ENCODE peak calls at places on chromosomes 4 and X, in eight cellular contexts. I is left ventricle myocardium inferior; S is CD4-positive, alpha-beta memory T cell; W is upper lobe of right lung; V is GM23338; U is sigmoid colon; K is stomach; H is psoas muscle. Z is an unnamed sample. For H3K4me1, the result is how much of the 10 kb centered on the place peaks cover.

GRCh38 chr4:1305781-1306455 is 16.2 kb downstream of the MAEA start:
- DNase-seq in I (no peak), S (no peak), W (no peak), V (no peak), U (no peak), K (no peak), H (no peak), Z (no peak)

GRCh38 chrX:153642313-153642654 is 4.7 kb upstream of the DUSP9 start:
- DNase-seq in I (no peak), S (no peak), W (peak), V (peak), U (no peak), K (no peak), H (no peak), Z (peak)

GRCh38 chr4:20323991-20324390 is 72.3 kb downstream of the SLIT2 start:
- DNase-seq in I (no peak), S (no peak), W (no peak), V (no peak), U (no peak), K (no peak), H (no peak), Z (no peak)

GRCh38 chr4:63619771-63620170 is 789.5 kb downstream of the TECRL start:
- DNase-seq in I (no peak), S (no peak), W (no peak), V (no peak), U (no peak), K (no peak), H (no peak), Z (no peak)

GRCh38 chrX:38304010-38304409 is 23.3 kb downstream of the RPGR start:
- DNase-seq in I (no peak), S (no peak), W (no peak), V (peak), U (no peak), K (no peak), H (no peak), Z (no peak)

GRCh38 chrX:17174671-17175070 is 200.3 kb upstream of the NHS start:
- DNase-seq in I (peak), S (no peak), W (no peak), V (no peak), U (no peak), K (no peak), H (peak), Z (no peak)

GRCh38 chr4:19010766-19011165 is 989.2 kb upstream of the LCORL start:
- DNase-seq in I (no peak), S (no peak), W (no peak), V (peak), U (no peak), K (no peak), H (no peak), Z (no peak)

GRCh38 chr4:16123356-16124084 is 39.7 kb upstream of the PROM1 start:
- DNase-seq in I (no peak), S (no peak), W (no peak), V (no peak), U (no peak), K (peak), H (no peak), Z (no peak)

GRCh38 chrX:2774776-2775175 is 22.9 kb downstream of the XG start:
- DNase-seq in I (no peak), S (no peak), W (no peak), V (no peak), U (no peak), K (no peak), H (no peak), Z (no peak)

GRCh38 chr4:123343400-123344060 is 53.1 kb upstream of the SPRY1 start:
- DNase-seq in I (no peak), S (no peak), W (no peak), V (no peak), U (no peak), K (no peak), H (no peak), Z (no peak)

GRCh38 chr4:828641-829271 is 2.8 kb upstream of the CPLX1 start:
- DNase-seq in I (peak), S (no peak), W (peak), V (peak), U (peak), K (peak), H (peak), Z (peak)

GRCh38 chr4:10032625-10033024 is 11.3 kb upstream of the SLC2A9 start:
- DNase-seq in I (no peak), S (no peak), W (no peak), V (no peak), U (no peak), K (no peak), H (no peak), Z (no peak)

GRCh38 chr4:29711226-29711625 is 1008.9 kb upstream of the PCDH7 start:
- DNase-seq in I (no peak), S (no peak), W (no peak), V (no peak), U (no peak), K (no peak), H (no peak), Z (no peak)

GRCh38 chr4:117777721-117778120 is 256.6 kb upstream of the NDST3 start:
- DNase-seq in I (no peak), S (no peak), W (no peak), V (no peak), U (no peak), K (no peak), H (no peak), Z (no peak)

GRCh38 chr4:176134670-176135069 is 60.7 kb downstream of the SPATA4 start:
- DNase-seq in I (no peak), S (no peak), W (no peak), V (no peak), U (no peak), K (no peak), H (no peak), Z (no peak)

GRCh38 chr4:59380841-59381366 is 1819.2 kb upstream of the ADGRL3 start:
- DNase-seq in I (no peak), S (no peak), W (no peak), V (no peak), U (no peak), K (no peak), H (no peak), Z (no peak)

GRCh38 chrX:33045882-33046281 is 165.5 kb downstream of the DMD start:
- DNase-seq in I (no peak), S (no peak), W (no peak), V (no peak), U (no peak), K (no peak), H (no peak), Z (no peak)

GRCh38 chrX:135410861-135411627 is 10.7 kb upstream of the SMIM10L2A start:
- DNase-seq in I (no peak), S (no peak), W (no peak), V (no peak), U (no peak), K (no peak), H (no peak), Z (no peak)

GRCh38 chrX:66110112-66110511 is 53.9 kb upstream of the HEPH start:
- DNase-seq in I (no peak), S (peak), W (no peak), V (peak), U (no peak), K (no peak), H (no peak), Z (no peak)

GRCh38 chr4:151489462-151490203 is 80.7 kb downstream of the FHIP1A start:
- DNase-seq in I (no peak), S (no peak), W (peak), V (peak), U (no peak), K (no peak), H (no peak), Z (no peak)

GRCh38 chrX:83829874-83830273 is 31.1 kb upstream of the CYLC1 start:
- DNase-seq in I (no peak), S (no peak), W (no peak), V (no peak), U (no peak), K (no peak), H (no peak), Z (no peak)

GRCh38 chr4:172547724-172548123 is 620.9 kb upstream of the GALNT7 start:
- DNase-seq in I (no peak), S (no peak), W (no peak), V (no peak), U (no peak), K (no peak), H (no peak), Z (no peak)

GRCh38 chr4:37388672-37389368 is 144.3 kb downstream of the NWD2 start:
- DNase-seq in I (no peak), S (no peak), W (no peak), V (peak), U (no peak), K (no peak), H (no peak), Z (no peak)

GRCh38 chr4:137532869-137533236 is 559 bp upstream of the PCDH18 start:
- DNase-seq in I (no peak), S (no peak), W (no peak), V (peak), U (no peak), K (no peak), H (no peak), Z (no peak)

GRCh38 chr4:83054928-83055327 is 19.9 kb downstream of the COPS4 start:
- DNase-seq in I (no peak), S (peak), W (no peak), V (no peak), U (no peak), K (no peak), H (no peak), Z (no peak)

GRCh38 chr4:122619583-122619982 is 1.3 kb downstream of the IL21 start:
- DNase-seq in I (no peak), S (no peak), W (no peak), V (no peak), U (no peak), K (no peak), H (no peak), Z (no peak)

GRCh38 chrX:1134156-1134555 is 78.3 kb downstream of the CRLF2 start:
- DNase-seq in I (no peak), S (no peak), W (no peak), V (no peak), U (peak), K (no peak), H (no peak), Z (peak)

GRCh38 chr4:172740434-172740833 is 428.2 kb upstream of the GALNT7 start:
- DNase-seq in I (no peak), S (no peak), W (no peak), V (no peak), U (no peak), K (no peak), H (no peak), Z (no peak)

GRCh38 chr4:38111024-38111423 is 150.8 kb downstream of the PTTG2 start:
- DNase-seq in I (no peak), S (no peak), W (no peak), V (no peak), U (no peak), K (no peak), H (no peak), Z (no peak)

GRCh38 chr4:185965456-185966384 is 103.2 kb upstream of the TLR3 start:
- DNase-seq in I (no peak), S (no peak), W (no peak), V (no peak), U (no peak), K (no peak), H (no peak), Z (no peak)

GRCh38 chrX:54182194-54182863 is 725 bp downstream of the FAM120C start:
- DNase-seq in I (peak), S (peak), W (peak), V (peak), U (peak), K (peak), H (peak), Z (peak)

GRCh38 chr4:89316931-89317366 is 9.3 kb upstream of the GPRIN3 start:
- DNase-seq in I (no peak), S (peak), W (no peak), V (no peak), U (no peak), K (no peak), H (no peak), Z (no peak)

GRCh38 chr4:173735055-173735454 is 205.0 kb upstream of the HAND2 start:
- DNase-seq in I (no peak), S (no peak), W (no peak), V (no peak), U (no peak), K (no peak), H (no peak), Z (no peak)

GRCh38 chr4:651884-652642 is 22.0 kb downstream of the ATP5ME start:
- DNase-seq in I (no peak), S (no peak), W (no peak), V (no peak), U (no peak), K (no peak), H (no peak), Z (no peak)

GRCh38 chr4:179307297-179308136 is 1865.3 kb upstream of the AGA start:
- DNase-seq in I (no peak), S (peak), W (no peak), V (peak), U (no peak), K (no peak), H (no peak), Z (peak)

GRCh38 chrX:9510366-9510765 is 45.5 kb downstream of the TBL1X start:
- DNase-seq in I (no peak), S (no peak), W (no peak), V (no peak), U (no peak), K (no peak), H (no peak), Z (no peak)

GRCh38 chr4:173040200-173040599 is 128.4 kb upstream of the GALNT7 start:
- DNase-seq in I (no peak), S (no peak), W (no peak), V (no peak), U (no peak), K (no peak), H (no peak), Z (no peak)

GRCh38 chr4:6001965-6002833 is 16.0 kb downstream of the C4orf50 start:
- DNase-seq in I (no peak), S (no peak), W (peak), V (no peak), U (no peak), K (no peak), H (no peak), Z (no peak)

GRCh38 chr4:155529197-155529596 is 137.5 kb upstream of the GUCY1A1 start:
- DNase-seq in I (no peak), S (no peak), W (no peak), V (peak), U (no peak), K (no peak), H (no peak), Z (no peak)

DNA sequence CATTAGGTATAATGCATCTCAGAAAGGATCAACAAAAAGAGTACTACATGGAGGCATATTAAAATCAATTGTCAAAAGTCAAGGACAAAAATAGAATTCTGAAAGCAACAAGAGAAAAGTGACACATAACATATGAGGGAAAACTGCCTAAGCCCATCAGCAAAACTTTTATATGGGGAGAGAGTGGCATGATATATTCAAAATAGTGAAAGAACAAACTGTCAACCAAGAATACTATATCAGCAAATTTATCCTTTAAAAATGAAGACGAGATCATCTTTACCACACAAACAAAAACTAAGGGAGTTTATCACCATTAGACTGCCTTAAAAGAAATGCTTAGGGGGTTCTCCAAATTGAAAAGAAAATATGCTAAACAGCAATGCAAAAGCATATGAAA is 86.4 kb upstream of the CHRDL1 start:
- DNase-seq in I (no peak), S (no peak), W (no peak), V (no peak), U (no peak), K (no peak), H (no peak), Z (no peak)
- H3K27ac ChIP-seq in I (no peak), S (no peak), W (no peak), V (no peak), U (no peak), K (no peak), H (no peak), Z (no peak)

GRCh38 chr4:168848112-168848511 is 161.9 kb downstream of the CBR4 start:
- DNase-seq in I (no peak), S (no peak), W (no peak), V (no peak), U (peak), K (no peak), H (no peak), Z (no peak)
- H3K4me1 ChIP-seq in I (half or more), S (under half), W (under half), V (half or more), U (under half), K (under half), H (half or more), Z (under half)

DNA sequence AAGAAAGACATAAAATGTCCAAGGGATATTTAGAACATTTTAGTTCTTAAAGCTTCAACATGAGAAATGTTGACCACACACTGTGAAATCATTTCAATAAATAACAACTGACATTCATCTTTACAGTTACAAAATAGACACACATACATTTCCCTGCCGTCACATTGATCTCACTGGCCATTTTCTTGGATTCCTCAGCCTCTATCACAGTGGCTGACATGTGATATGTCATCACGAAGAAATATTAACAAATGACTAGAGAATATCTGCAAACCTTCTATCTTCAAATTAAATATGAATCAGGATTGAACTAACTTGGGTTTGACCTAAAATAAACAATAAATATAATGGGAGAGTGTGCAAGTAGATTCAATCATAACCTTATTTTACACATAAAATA is 1.8 kb downstream of the CXCL2 start:
- DNase-seq in I (no peak), S (no peak), W (no peak), V (no peak), U (no peak), K (no peak), H (no peak), Z (no peak)
- H3K4me3 ChIP-seq in I (peak), S (no peak), W (peak), V (no peak), U (no peak), K (no peak), H (peak), Z (peak)

DNA sequence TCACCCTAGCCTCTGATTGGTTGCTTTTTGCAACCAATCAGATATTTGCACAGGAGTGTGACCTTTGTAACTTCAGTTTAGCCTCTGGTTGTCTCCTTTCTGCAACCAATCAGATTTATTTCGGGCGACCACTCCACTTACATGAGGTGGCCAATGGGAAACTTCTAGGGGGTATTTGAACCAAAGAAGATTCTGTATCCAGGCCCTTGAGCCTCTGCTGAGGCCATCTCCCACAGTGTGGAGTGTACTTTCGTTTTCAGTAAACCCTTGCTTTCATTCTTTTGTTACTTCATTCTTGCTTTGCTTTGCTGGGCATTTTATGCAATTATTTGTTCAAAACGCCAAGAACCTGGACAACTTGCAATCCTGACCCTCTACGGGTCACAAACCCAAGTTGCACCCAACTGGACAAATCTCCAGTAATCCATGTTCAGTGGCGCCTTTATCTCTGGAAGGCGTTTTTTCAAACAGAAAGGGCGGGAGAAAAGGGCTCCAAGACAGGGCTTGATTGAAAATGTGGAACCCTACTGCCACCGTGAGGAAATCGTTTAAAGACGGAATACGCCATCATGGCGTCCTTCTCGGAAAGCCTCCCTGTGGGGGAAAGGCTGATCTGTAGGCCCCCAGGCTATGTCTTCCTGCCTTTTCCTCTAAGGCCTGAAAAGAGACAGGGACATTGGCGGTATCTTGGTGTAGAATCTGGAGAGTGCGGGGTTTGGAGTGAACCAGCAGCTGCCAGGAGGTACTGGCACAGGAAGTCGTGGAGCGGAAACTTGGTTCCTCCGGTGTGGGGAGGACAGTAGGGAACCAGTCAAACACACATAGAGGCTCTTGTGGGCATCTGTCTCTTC is 184.6 kb downstream of the OR13H1 start:
- DNase-seq in I (no peak), S (peak), W (no peak), V (no peak), U (peak), K (peak), H (peak), Z (no peak)
- H3K27ac ChIP-seq in I (no peak), S (no peak), W (no peak), V (no peak), U (no peak), K (peak), H (peak), Z (peak)

DNA sequence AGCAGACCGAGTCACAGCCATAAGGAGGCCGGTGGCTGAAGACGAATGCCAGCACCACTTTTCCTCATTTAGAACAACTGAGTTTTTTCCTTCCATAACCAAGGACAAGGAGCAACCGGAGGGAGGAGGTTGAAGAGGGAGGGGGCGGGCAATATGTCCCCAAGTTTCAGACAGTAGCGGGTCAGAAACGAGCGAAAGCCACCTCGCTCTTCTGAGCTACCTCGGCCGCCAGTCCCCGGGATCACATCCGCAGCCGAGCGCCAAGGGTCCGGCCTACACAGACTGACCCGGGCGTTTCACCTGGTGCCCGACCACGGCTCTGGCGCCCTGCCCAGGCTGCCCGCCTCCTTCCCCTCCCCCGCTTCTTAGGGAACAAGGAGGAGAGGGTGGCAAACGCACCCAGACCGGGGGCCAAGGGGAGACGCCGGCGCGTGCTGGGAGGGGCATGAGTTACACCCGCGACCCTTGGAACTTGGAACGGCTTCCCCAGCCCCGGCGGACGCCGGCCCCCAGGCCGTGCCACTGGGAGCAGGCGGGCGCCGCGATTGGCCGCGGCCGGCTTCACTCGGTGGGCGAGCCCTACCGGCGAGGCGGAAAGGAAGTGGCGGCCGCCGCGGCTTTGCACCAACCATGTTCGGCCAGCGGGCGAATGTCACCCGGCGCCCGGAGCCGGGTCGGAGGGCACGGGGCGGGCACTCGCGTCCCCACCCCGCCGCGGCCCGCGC is 1.6 kb downstream of the IRF2 start:
- DNase-seq in I (peak), S (peak), W (peak), V (peak), U (peak), K (peak), H (peak), Z (peak)
- H3K4me1 ChIP-seq in I (half or more), S (half or more), W (half or more), V (under half), U (under half), K (under half), H (half or more), Z (under half)

GRCh38 chrX:92230628-92231027 is 451.5 kb downstream of the PCDH11X start:
- DNase-seq in I (no peak), S (no peak), W (no peak), V (no peak), U (no peak), K (no peak), H (no peak), Z (no peak)

GRCh38 chrX:92232182-92232581 is 453.0 kb downstream of the PCDH11X start:
- DNase-seq in I (no peak), S (no peak), W (no peak), V (peak), U (no peak), K (no peak), H (no peak), Z (no peak)

GRCh38 chrX:92231391-92231790 is 452.2 kb downstream of the PCDH11X start:
- DNase-seq in I (no peak), S (no peak), W (no peak), V (no peak), U (no peak), K (no peak), H (no peak), Z (no peak)
- H3K4me3 ChIP-seq in I (no peak), S (no peak), W (no peak), V (no peak), U (no peak), K (no peak), H (no peak), Z (no peak)

Z was measured in pancreas.